ENCODE peak calls at places on chromosomes 6 and 20, in ten cellular contexts. H is cardiac muscle cell; X is prostate gland; B is endodermal cell; S is IMR-90; G is right lobe of liver; Q is CD8-positive, alpha-beta memory T cell; E is left ventricle myocardium inferior; V is GM23338; Z is pancreas. I is an unnamed sample. For H3K4me1, the result is how much of the 10 kb centered on the place peaks cover.

GRCh38 chr20:58634121-58634817 is 16.8 kb upstream of the STX16 start:
- DNase-seq in H (no peak), X (no peak), B (no peak), S (peak), G (no peak), Q (peak), E (no peak), V (no peak), Z (no peak), I (no peak)

GRCh38 chr20:35405775-35406174 is 6.0 kb downstream of the UQCC1 start:
- DNase-seq in H (no peak), X (no peak), B (no peak), S (no peak), G (no peak), Q (no peak), E (no peak), V (no peak), Z (no peak), I (no peak)

GRCh38 chr6:13234130-13234529 is 94.2 kb downstream of the TBC1D7 start:
- DNase-seq in H (no peak), X (no peak), B (no peak), S (no peak), G (no peak), Q (no peak), E (no peak), V (no peak), Z (no peak), I (no peak)

GRCh38 chr20:61441537-61441936 is 189.5 kb downstream of the CDH4 start:
- DNase-seq in H (no peak), X (no peak), B (no peak), S (no peak), G (no peak), Q (no peak), E (no peak), V (no peak), Z (no peak), I (no peak)

GRCh38 chr6:157942351-157942750 is 39.3 kb upstream of the SYNJ2 start:
- DNase-seq in H (no peak), X (no peak), B (no peak), S (no peak), G (no peak), Q (no peak), E (no peak), V (no peak), Z (no peak), I (no peak)

GRCh38 chr6:14382381-14383236 is 265.0 kb downstream of the CD83 start:
- DNase-seq in H (no peak), X (no peak), B (no peak), S (no peak), G (no peak), Q (no peak), E (no peak), V (peak), Z (no peak), I (no peak)

GRCh38 chr6:107435798-107436197 is 23.6 kb downstream of the PDSS2 start:
- DNase-seq in H (no peak), X (no peak), B (no peak), S (peak), G (no peak), Q (no peak), E (no peak), V (no peak), Z (no peak), I (no peak)

GRCh38 chr6:142417331-142417750 is 115.5 kb downstream of the ADGRG6 start:
- DNase-seq in H (no peak), X (no peak), B (no peak), S (no peak), G (no peak), Q (no peak), E (no peak), V (no peak), Z (no peak), I (no peak)

GRCh38 chr6:3742076-3742425 is 9.5 kb downstream of the PXDC1 start:
- DNase-seq in H (no peak), X (no peak), B (no peak), S (no peak), G (no peak), Q (no peak), E (no peak), V (no peak), Z (no peak), I (no peak)

GRCh38 chr20:50919567-50919966 is 11.7 kb downstream of the ADNP start:
- DNase-seq in H (no peak), X (peak), B (no peak), S (peak), G (no peak), Q (no peak), E (no peak), V (no peak), Z (peak), I (no peak)

GRCh38 chr6:114210467-114210866 is 132.4 kb downstream of the HS3ST5 start:
- DNase-seq in H (no peak), X (no peak), B (no peak), S (no peak), G (no peak), Q (no peak), E (no peak), V (no peak), Z (no peak), I (no peak)

GRCh38 chr6:82902290-82902689 is 163.4 kb downstream of the UBE3D start:
- DNase-seq in H (no peak), X (no peak), B (no peak), S (no peak), G (no peak), Q (no peak), E (no peak), V (no peak), Z (no peak), I (no peak)

GRCh38 chr6:66772785-66773184 is 1065.8 kb upstream of the EYS start:
- DNase-seq in H (no peak), X (no peak), B (peak), S (no peak), G (no peak), Q (no peak), E (peak), V (no peak), Z (no peak), I (no peak)

GRCh38 chr6:52285174-52286068 is 879 bp upstream of the MCM3 start:
- DNase-seq in H (peak), X (no peak), B (no peak), S (peak), G (no peak), Q (no peak), E (no peak), V (peak), Z (no peak), I (peak)

GRCh38 chr6:81242634-81243033 is 509.8 kb downstream of the TENT5A start:
- DNase-seq in H (no peak), X (no peak), B (no peak), S (no peak), G (no peak), Q (no peak), E (no peak), V (no peak), Z (no peak), I (no peak)

GRCh38 chr6:112338310-112338709 is 8.8 kb upstream of the RFPL4B start:
- DNase-seq in H (no peak), X (no peak), B (no peak), S (no peak), G (no peak), Q (no peak), E (no peak), V (no peak), Z (no peak), I (no peak)

GRCh38 chr6:160379464-160379863 is 31.3 kb downstream of the SLC22A3 start:
- DNase-seq in H (no peak), X (no peak), B (no peak), S (peak), G (no peak), Q (no peak), E (no peak), V (no peak), Z (no peak), I (no peak)

GRCh38 chr6:126204598-126204997 is 135.3 kb upstream of the CENPW start:
- DNase-seq in H (no peak), X (no peak), B (no peak), S (no peak), G (no peak), Q (no peak), E (no peak), V (no peak), Z (no peak), I (no peak)

GRCh38 chr6:41437604-41438003 is 102.2 kb downstream of the NCR2 start:
- DNase-seq in H (no peak), X (no peak), B (no peak), S (no peak), G (no peak), Q (no peak), E (no peak), V (no peak), Z (no peak), I (no peak)

GRCh38 chr6:130717657-130718056 is 109.5 kb upstream of the SMLR1 start:
- DNase-seq in H (no peak), X (no peak), B (no peak), S (no peak), G (no peak), Q (no peak), E (no peak), V (no peak), Z (no peak), I (no peak)

GRCh38 chr6:120875900-120876299 is 458.4 kb downstream of the TBC1D32 start:
- DNase-seq in H (no peak), X (no peak), B (no peak), S (no peak), G (no peak), Q (no peak), E (no peak), V (no peak), Z (no peak), I (no peak)

GRCh38 chr20:9626357-9626756 is 112.0 kb downstream of the LAMP5 start:
- DNase-seq in H (no peak), X (no peak), B (no peak), S (no peak), G (no peak), Q (no peak), E (no peak), V (no peak), Z (no peak), I (no peak)

GRCh38 chr6:16683524-16684194 is 77.6 kb downstream of the ATXN1 start:
- DNase-seq in H (no peak), X (peak), B (no peak), S (peak), G (peak), Q (no peak), E (no peak), V (no peak), Z (peak), I (no peak)

GRCh38 chr20:32678948-32679347 is 5.2 kb upstream of the C20orf203 start:
- DNase-seq in H (no peak), X (peak), B (no peak), S (peak), G (peak), Q (no peak), E (peak), V (no peak), Z (no peak), I (no peak)

GRCh38 chr6:166999145-166999844 is at the start of gene CEP43:
- DNase-seq in H (peak), X (peak), B (peak), S (peak), G (peak), Q (peak), E (peak), V (peak), Z (peak), I (peak)

GRCh38 chr6:133768656-133769295 is 120.1 kb upstream of the TCF21 start:
- DNase-seq in H (peak), X (no peak), B (no peak), S (no peak), G (no peak), Q (no peak), E (no peak), V (no peak), Z (no peak), I (no peak)

GRCh38 chr6:151624071-151624470 is 130.3 kb downstream of the CCDC170 start:
- DNase-seq in H (no peak), X (no peak), B (no peak), S (no peak), G (no peak), Q (no peak), E (no peak), V (no peak), Z (no peak), I (no peak)

GRCh38 chr6:113137411-113137810 is 719.7 kb upstream of the MARCKS start:
- DNase-seq in H (no peak), X (peak), B (peak), S (no peak), G (peak), Q (no peak), E (peak), V (peak), Z (no peak), I (no peak)

GRCh38 chr20:54557836-54558590 is 82.6 kb downstream of the DOK5 start:
- DNase-seq in H (no peak), X (no peak), B (no peak), S (peak), G (no peak), Q (no peak), E (no peak), V (no peak), Z (no peak), I (no peak)

DNA sequence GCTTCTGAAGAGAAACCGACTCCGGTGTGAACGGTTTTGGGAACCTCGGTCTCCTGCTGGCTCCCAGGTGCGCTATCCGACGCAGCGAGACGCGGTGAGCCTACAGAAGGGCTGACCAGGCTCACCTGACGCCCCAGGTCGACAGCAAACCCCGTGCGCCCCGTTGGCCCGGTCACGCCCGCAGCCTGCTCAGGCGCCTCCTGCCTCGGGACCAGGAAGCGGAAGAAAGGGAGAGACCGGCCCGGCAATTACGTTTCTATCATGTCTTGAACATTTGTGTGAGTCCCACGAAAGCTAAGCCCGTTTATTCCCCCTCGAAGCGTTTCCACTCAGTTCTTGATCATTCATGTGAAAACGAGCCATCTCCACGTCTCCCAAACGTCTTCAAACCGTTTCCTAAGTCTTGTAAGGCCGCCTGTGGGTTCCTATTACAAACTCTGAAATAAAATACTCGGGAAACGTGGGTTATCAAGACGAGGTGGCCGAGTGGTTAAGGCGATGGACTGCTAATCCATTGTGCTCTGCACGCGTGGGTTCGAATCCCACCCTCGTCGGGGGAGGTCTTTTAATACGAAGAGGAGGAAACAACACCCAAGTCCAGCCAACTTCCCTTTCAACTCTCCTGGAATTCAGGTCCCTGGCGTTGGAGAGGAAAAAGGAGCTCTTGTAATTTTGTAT is 150.5 kb upstream of the PRSS16 start:
- DNase-seq in H (peak), X (no peak), B (peak), S (peak), G (peak), Q (no peak), E (no peak), V (peak), Z (peak), I (peak)
- H3K4me1 ChIP-seq in H (under half), X (under half), B (under half), S (under half), G (under half), Q (under half), E (under half), V (under half), Z (under half), I (under half)

GRCh38 chr6:88376759-88377387 is 210.7 kb upstream of the CNR1 start:
- DNase-seq in H (no peak), X (no peak), B (no peak), S (peak), G (no peak), Q (no peak), E (no peak), V (no peak), Z (no peak), I (no peak)
- H3K27ac ChIP-seq in H (no peak), X (no peak), B (no peak), S (no peak), G (no peak), Q (no peak), E (no peak), V (no peak), Z (no peak), I (no peak)

DNA sequence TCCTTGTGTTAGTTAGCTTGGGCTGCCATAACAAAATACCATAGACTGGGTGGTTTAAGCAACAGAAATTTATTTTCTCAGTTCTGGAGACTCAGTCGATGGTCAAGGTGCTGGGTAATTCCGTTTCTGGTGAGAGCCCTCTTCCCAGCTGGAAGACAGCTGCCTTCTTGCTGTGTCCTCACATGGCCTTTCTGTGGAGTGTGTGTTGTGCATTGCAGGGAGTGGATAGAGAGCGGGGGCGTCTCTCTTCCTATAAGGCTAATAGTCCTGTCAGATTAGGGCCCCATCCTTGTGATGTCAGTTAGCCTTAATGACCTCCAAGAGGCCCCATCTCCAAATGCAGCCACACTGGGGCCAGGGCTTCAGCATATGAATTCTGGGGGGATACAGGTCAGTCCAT is 19.2 kb downstream of the CHMP4B start:
- DNase-seq in H (no peak), X (no peak), B (no peak), S (peak), G (no peak), Q (no peak), E (no peak), V (no peak), Z (no peak), I (no peak)
- H3K4me1 ChIP-seq in H (half or more), X (under half), B (under half), S (under half), G (under half), Q (under half), E (half or more), V (under half), Z (under half), I (under half)

DNA sequence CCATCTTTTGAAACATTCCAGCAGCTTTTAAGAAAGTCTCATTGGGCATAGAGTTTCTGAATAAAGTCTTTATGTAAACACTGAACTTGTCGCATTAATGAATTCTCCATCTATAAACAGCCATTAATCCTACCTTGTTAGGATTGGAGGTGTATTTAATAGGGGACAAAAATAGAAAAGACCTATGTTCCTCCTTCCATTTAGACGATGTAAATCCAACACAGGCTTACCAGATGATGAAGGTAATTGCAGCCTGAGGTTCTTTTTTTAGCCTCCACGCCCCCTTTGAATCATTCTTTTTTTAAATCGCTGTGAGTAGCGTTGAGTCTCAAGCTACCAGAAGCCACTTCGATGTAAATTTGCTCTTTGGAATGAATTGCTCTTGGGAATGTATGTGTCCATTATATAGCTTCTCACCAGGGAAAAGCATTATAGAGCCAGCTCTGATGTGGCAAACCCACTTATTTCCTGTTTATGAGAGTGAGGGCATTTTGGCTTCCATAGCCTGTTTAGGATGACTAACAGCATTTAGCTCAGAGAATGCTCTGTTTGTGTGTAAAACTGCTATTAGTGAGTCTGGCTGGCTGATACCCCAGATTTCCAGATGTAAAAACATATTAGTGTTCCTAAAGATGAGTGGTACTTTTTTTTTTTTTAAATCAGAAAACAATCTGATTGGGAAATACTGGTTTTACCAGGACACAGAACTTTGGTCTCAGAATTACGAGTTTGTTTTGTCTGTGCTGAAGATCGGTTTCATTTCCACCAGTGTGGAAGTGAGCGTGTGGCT is 74.9 kb upstream of the CLDN20 start:
- DNase-seq in H (no peak), X (no peak), B (no peak), S (peak), G (no peak), Q (no peak), E (no peak), V (no peak), Z (no peak), I (no peak)
- H3K27ac ChIP-seq in H (no peak), X (peak), B (no peak), S (peak), G (no peak), Q (no peak), E (peak), V (peak), Z (no peak), I (no peak)